ENCODE peak calls at places on chromosomes 12 and 14, in four cellular contexts. W is RWPE1, H is nucleus accumbens, R is uterus. V is an unnamed sample.

GRCh38 chr12:25904442-25904841 is 54.0 kb upstream of the RASSF8 start:
- DNase-seq in W (no peak), H (no peak), R (no peak), V (peak; percentile 77)

GRCh38 chr14:99241314-99242035 is 30.5 kb downstream of the BCL11B start:
- DNase-seq in W (no peak), H (no peak), R (no peak), V (no peak)

GRCh38 chr12:65194949-65195348 is 25.6 kb downstream of the LEMD3 start:
- DNase-seq in W (no peak), H (no peak), R (no peak), V (no peak)

GRCh38 chr14:73717998-73718741 is 4.0 kb upstream of the PNMA1 start:
- DNase-seq in W (no peak), H (peak; percentile 47), R (peak; percentile 65), V (no peak)

GRCh38 chr12:54658306-54659264 is 10.4 kb upstream of the DCD start:
- DNase-seq in W (peak; percentile 38), H (no peak), R (no peak), V (peak; percentile 82)

GRCh38 chr12:106022568-106023012 is 116.2 kb downstream of the NUAK1 start:
- DNase-seq in W (no peak), H (no peak), R (no peak), V (peak; percentile 56)

GRCh38 chr14:96088131-96088880 is 49.1 kb downstream of the C14orf132 start:
- DNase-seq in W (no peak), H (no peak), R (no peak), V (no peak)

GRCh38 chr12:50637870-50638481 is 125.9 kb upstream of the ATF1 start:
- DNase-seq in W (peak; percentile 50), H (no peak), R (no peak), V (peak; percentile 67)

GRCh38 chr14:81834308-81834707 is 300.7 kb upstream of the SEL1L start:
- DNase-seq in W (no peak), H (no peak), R (no peak), V (peak; percentile 12)

GRCh38 chr12:48247181-48247966 is 44.3 kb upstream of the OR10AD1 start:
- DNase-seq in W (no peak), H (no peak), R (no peak), V (peak; percentile 32)

GRCh38 chr12:87157791-87158190 is 871.4 kb downstream of the C12orf50 start:
- DNase-seq in W (peak; percentile 70), H (no peak), R (no peak), V (peak; percentile 9)

GRCh38 chr12:84508943-84509342 is 403.7 kb downstream of the SLC6A15 start:
- DNase-seq in W (peak; percentile 31), H (no peak), R (peak; percentile 45), V (peak; percentile 84)

GRCh38 chr12:124286414-124286813 is 8.5 kb upstream of the RFLNA start:
- DNase-seq in W (peak; percentile 61), H (no peak), R (no peak), V (peak; percentile 15)

GRCh38 chr12:132707241-132707640 is 3.4 kb upstream of the PGAM5 start:
- DNase-seq in W (no peak), H (no peak), R (no peak), V (no peak)

GRCh38 chr14:74508844-74509428 is 15.4 kb downstream of the ISCA2 start:
- DNase-seq in W (no peak), H (no peak), R (no peak), V (no peak)

GRCh38 chr14:55850803-55851202 is 267.4 kb upstream of the PELI2 start:
- DNase-seq in W (peak; percentile 63), H (no peak), R (no peak), V (no peak)

GRCh38 chr12:22743700-22744099 is 118.7 kb downstream of the ETNK1 start:
- DNase-seq in W (no peak), H (no peak), R (no peak), V (no peak)

GRCh38 chr12:62078020-62078419 is 182.2 kb upstream of the USP15 start:
- DNase-seq in W (no peak), H (no peak), R (no peak), V (no peak)

GRCh38 chr14:106277503-106277902 is 751.1 kb downstream of the TMEM121 start:
- DNase-seq in W (no peak), H (no peak), R (no peak), V (peak; percentile 2)

GRCh38 chr12:52906049-52906645 is 1.3 kb upstream of the KRT8 start:
- DNase-seq in W (peak; percentile 79), H (no peak), R (no peak), V (peak; percentile 80)

GRCh38 chr14:74425525-74426201 is 347 bp downstream of the SYNDIG1L start:
- DNase-seq in W (peak; percentile 70), H (no peak), R (peak; percentile 37), V (peak; percentile 38)

GRCh38 chr12:103768467-103769123 is 72.4 kb downstream of the NT5DC3 start:
- DNase-seq in W (no peak), H (no peak), R (no peak), V (peak; percentile 37)

GRCh38 chr12:67275380-67275913 is 6.3 kb downstream of the CAND1 start:
- DNase-seq in W (peak; percentile 9), H (no peak), R (no peak), V (no peak)